ENCODE peak calls at places on chromosomes 5 and 9, in four cellular contexts. D is heart left ventricle, K is ovary, A is body of pancreas. I is an unnamed sample.

GRCh38 chr5:132437604-132438275 is 52.8 kb downstream of the IRF1 start:
- DNase-seq in D (peak; percentile 86), K (peak; percentile 86), A (peak; percentile 49), I (peak; percentile 90)

GRCh38 chr9:132075853-132076252 is 3.8 kb downstream of the MED27 start:
- DNase-seq in D (no peak), K (no peak), A (no peak), I (no peak)

GRCh38 chr5:87705876-87706275 is 293.1 kb upstream of the CCNH start:
- DNase-seq in D (no peak), K (no peak), A (no peak), I (no peak)

GRCh38 chr9:97985058-97985861 is 2.1 kb downstream of the ANP32B start:
- DNase-seq in D (no peak), K (no peak), A (peak; percentile 21), I (no peak)

GRCh38 chr9:21711504-21711903 is 90.9 kb upstream of the MTAP start:
- DNase-seq in D (no peak), K (no peak), A (no peak), I (no peak)

GRCh38 chr5:74212336-74212735 is 428.2 kb downstream of the ENC1 start:
- DNase-seq in D (no peak), K (no peak), A (no peak), I (no peak)

GRCh38 chr9:137665226-137665625 is 46.4 kb downstream of the EHMT1 start:
- DNase-seq in D (no peak), K (no peak), A (no peak), I (no peak)

GRCh38 chr9:90966475-90967150 is 165.0 kb downstream of the SYK start:
- DNase-seq in D (no peak), K (no peak), A (no peak), I (no peak)

GRCh38 chr9:14779566-14780022 is 57.1 kb upstream of the CER1 start:
- DNase-seq in D (no peak), K (no peak), A (no peak), I (no peak)

GRCh38 chr9:37623267-37623666 is 27.5 kb upstream of the FRMPD1 start:
- DNase-seq in D (no peak), K (no peak), A (no peak), I (no peak)
- H3K4me1 ChIP-seq in D (no peaks in the 10 kb centered on the region), K (no peaks in the 10 kb centered on the region), A (no peaks in the 10 kb centered on the region), I (no peaks in the 10 kb centered on the region)

DNA sequence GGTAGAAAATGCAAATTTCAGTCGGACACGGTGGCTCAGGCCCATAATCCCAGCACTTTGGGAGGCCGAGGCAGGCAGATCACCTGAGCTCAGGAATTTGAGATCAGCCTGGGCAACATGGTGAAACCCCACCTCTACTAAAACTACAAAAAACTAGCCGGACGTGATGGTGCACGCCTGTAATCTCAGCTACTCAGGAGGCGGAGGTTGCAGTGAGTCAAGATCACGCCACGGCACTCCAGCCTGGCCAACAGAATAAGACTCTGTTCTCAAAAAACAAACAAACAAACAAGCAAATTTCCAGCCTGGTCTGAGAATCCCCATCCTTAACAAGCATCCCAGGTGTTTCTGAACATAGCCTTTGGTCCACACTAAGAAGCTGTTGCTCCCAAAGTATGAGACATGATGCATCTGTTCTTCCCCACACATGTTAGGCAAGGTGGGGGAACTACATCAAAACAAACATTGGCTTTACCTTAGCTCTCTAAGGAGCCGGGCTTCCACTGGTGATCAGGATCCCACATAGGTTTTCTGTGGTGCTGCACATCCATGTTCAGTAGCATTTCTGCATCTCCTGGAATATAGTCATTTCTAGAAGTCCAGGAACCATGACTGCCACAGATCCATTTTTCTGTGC is 92.5 kb upstream of the DMRT1 start:
- DNase-seq in D (no peak), K (no peak), A (no peak), I (no peak)
- H3K27ac ChIP-seq in D (no peak overlapping the region), K (no peak overlapping the region), A (no peak overlapping the region), I (no peak overlapping the region)

GRCh38 chr5:36239370-36240293 is 2.1 kb downstream of the NADK2 start:
- DNase-seq in D (no peak), K (no peak), A (no peak), I (no peak)
- TF ChIP-seq POLR2A in D (no peak), K (no peak), A (no peak), I (no peak)

GRCh38 chr5:58735637-58736036 is 152.8 kb downstream of the RAB3C start:
- DNase-seq in D (no peak), K (no peak), A (no peak), I (no peak)
- H3K4me1 ChIP-seq in D (no peaks in the 10 kb centered on the region), K (no peaks in the 10 kb centered on the region), A (no peaks in the 10 kb centered on the region), I (no peaks in the 10 kb centered on the region)

DNA sequence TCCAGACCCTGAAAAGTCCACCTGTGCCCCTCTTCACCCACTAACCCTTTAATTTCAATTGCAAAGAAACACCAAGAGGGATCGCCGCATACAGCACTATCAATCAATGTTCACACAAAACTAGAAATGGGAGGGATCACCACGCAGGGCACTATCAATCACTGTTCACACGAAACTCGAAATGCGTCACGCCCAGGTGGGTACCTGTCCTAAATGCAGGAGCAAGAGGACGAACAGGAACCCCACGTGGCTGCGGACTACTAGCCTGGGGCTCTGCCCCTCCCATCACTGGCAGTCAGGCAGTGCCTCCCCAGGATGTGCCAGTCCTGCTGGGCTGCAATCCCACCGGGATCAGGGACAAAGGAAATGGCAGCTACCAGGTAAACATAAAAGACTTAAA is 28.2 kb downstream of the RASGEF1C start:
- DNase-seq in D (no peak), K (no peak), A (no peak), I (no peak)
- H3K27ac ChIP-seq in D (no peak overlapping the region), K (no peak overlapping the region), A (no peak overlapping the region), I (no peak overlapping the region)

GRCh38 chr5:11700376-11700775 is 203.9 kb downstream of the CTNND2 start:
- DNase-seq in D (no peak), K (no peak), A (no peak), I (no peak)
- TF ChIP-seq POLR2A in D (no peak), K (no peak), A (no peak), I (no peak)

GRCh38 chr9:108473209-108474112 is 382.3 kb downstream of the ACTL7B start:
- DNase-seq in D (no peak), K (no peak), A (no peak), I (peak; percentile 30)
- H3K4me1 ChIP-seq in D (peaks cover 12% of the 10 kb centered on the region), K (peaks cover 11% of the 10 kb centered on the region), A (no peaks in the 10 kb centered on the region), I (no peaks in the 10 kb centered on the region)